ENCODE peak calls at places on chromosomes 7 and 10, in eight cellular contexts. One of them, this sample, is unnamed.

GRCh38 chr10:46544989-46545791 is 11.3 kb downstream of the GPRIN2 start:
- DNase-seq in stimulated activated CD4-positive, alpha-beta T cell treated with anti-CD3 and anti-CD28 coated beads, Interleukin-1b, Interleukin-23, amount 100 ng/mL, for 4 hours: no peak
- DNase-seq in endothelial cell: no peak
- DNase-seq in NCI-H1092 treated with DMSO at 0.1 percent for 48 hours: no peak
- DNase-seq in AG10803: peak
- DNase-seq in H4: peak
- DNase-seq in RPMI8226: peak
- DNase-seq in coronary artery: peak
- DNase-seq in this sample: no peak

GRCh38 chr10:69761320-69761719 is 40.4 kb upstream of the COL13A1 start:
- DNase-seq in stimulated activated CD4-positive, alpha-beta T cell treated with anti-CD3 and anti-CD28 coated beads, Interleukin-1b, Interleukin-23, amount 100 ng/mL, for 4 hours: no peak
- DNase-seq in NCI-H1092 treated with DMSO at 0.1 percent for 48 hours: no peak
- DNase-seq in H4: no peak
- DNase-seq in AG10803: no peak
- DNase-seq in RPMI8226: no peak
- DNase-seq in endothelial cell: no peak
- DNase-seq in coronary artery: no peak
- DNase-seq in this sample: no peak

GRCh38 chr10:132144086-132144485 is 42.7 kb upstream of the DPYSL4 start:
- DNase-seq in NCI-H1092 treated with DMSO at 0.1 percent for 48 hours: no peak
- DNase-seq in RPMI8226: no peak
- DNase-seq in stimulated activated CD4-positive, alpha-beta T cell treated with anti-CD3 and anti-CD28 coated beads, Interleukin-1b, Interleukin-23, amount 100 ng/mL, for 4 hours: no peak
- DNase-seq in coronary artery: no peak
- DNase-seq in H4: no peak
- DNase-seq in AG10803: no peak
- DNase-seq in endothelial cell: peak
- DNase-seq in this sample: no peak

GRCh38 chr7:157738064-157738460 is 401.3 kb downstream of the DNAJB6 start:
- DNase-seq in NCI-H1092 treated with DMSO at 0.1 percent for 48 hours: no peak
- DNase-seq in endothelial cell: no peak
- DNase-seq in H4: no peak
- DNase-seq in coronary artery: no peak
- DNase-seq in stimulated activated CD4-positive, alpha-beta T cell treated with anti-CD3 and anti-CD28 coated beads, Interleukin-1b, Interleukin-23, amount 100 ng/mL, for 4 hours: no peak
- DNase-seq in AG10803: no peak
- DNase-seq in RPMI8226: no peak
- DNase-seq in this sample: no peak

GRCh38 chr7:2438775-2439174 is 35.4 kb downstream of the CHST12 start:
- DNase-seq in AG10803: no peak
- DNase-seq in H4: no peak
- DNase-seq in NCI-H1092 treated with DMSO at 0.1 percent for 48 hours: no peak
- DNase-seq in coronary artery: no peak
- DNase-seq in stimulated activated CD4-positive, alpha-beta T cell treated with anti-CD3 and anti-CD28 coated beads, Interleukin-1b, Interleukin-23, amount 100 ng/mL, for 4 hours: no peak
- DNase-seq in endothelial cell: no peak
- DNase-seq in RPMI8226: no peak
- DNase-seq in this sample: no peak

GRCh38 chr7:122750389-122750788 is 47.7 kb upstream of the RNF148 start:
- DNase-seq in stimulated activated CD4-positive, alpha-beta T cell treated with anti-CD3 and anti-CD28 coated beads, Interleukin-1b, Interleukin-23, amount 100 ng/mL, for 4 hours: no peak
- DNase-seq in RPMI8226: no peak
- DNase-seq in AG10803: no peak
- DNase-seq in endothelial cell: no peak
- DNase-seq in NCI-H1092 treated with DMSO at 0.1 percent for 48 hours: no peak
- DNase-seq in coronary artery: no peak
- DNase-seq in H4: no peak
- DNase-seq in this sample: no peak

GRCh38 chr7:95608344-95609173 is 12.2 kb upstream of the PDK4 start:
- DNase-seq in AG10803: peak
- DNase-seq in NCI-H1092 treated with DMSO at 0.1 percent for 48 hours: no peak
- DNase-seq in coronary artery: peak
- DNase-seq in endothelial cell: peak
- DNase-seq in RPMI8226: peak
- DNase-seq in stimulated activated CD4-positive, alpha-beta T cell treated with anti-CD3 and anti-CD28 coated beads, Interleukin-1b, Interleukin-23, amount 100 ng/mL, for 4 hours: no peak
- DNase-seq in H4: peak
- DNase-seq in this sample: peak

GRCh38 chr7:77687747-77688144 is 8.5 kb upstream of the RSBN1L start:
- DNase-seq in stimulated activated CD4-positive, alpha-beta T cell treated with anti-CD3 and anti-CD28 coated beads, Interleukin-1b, Interleukin-23, amount 100 ng/mL, for 4 hours: no peak
- DNase-seq in coronary artery: no peak
- DNase-seq in NCI-H1092 treated with DMSO at 0.1 percent for 48 hours: no peak
- DNase-seq in RPMI8226: no peak
- DNase-seq in AG10803: no peak
- DNase-seq in endothelial cell: no peak
- DNase-seq in H4: no peak
- DNase-seq in this sample: no peak

GRCh38 chr7:96729795-96730194 is 20.1 kb upstream of the SEM1 start:
- DNase-seq in coronary artery: no peak
- DNase-seq in AG10803: no peak
- DNase-seq in RPMI8226: no peak
- DNase-seq in endothelial cell: no peak
- DNase-seq in NCI-H1092 treated with DMSO at 0.1 percent for 48 hours: no peak
- DNase-seq in stimulated activated CD4-positive, alpha-beta T cell treated with anti-CD3 and anti-CD28 coated beads, Interleukin-1b, Interleukin-23, amount 100 ng/mL, for 4 hours: no peak
- DNase-seq in H4: no peak
- DNase-seq in this sample: no peak

GRCh38 chr7:29968683-29969457 is 20.7 kb downstream of the SCRN1 start:
- DNase-seq in stimulated activated CD4-positive, alpha-beta T cell treated with anti-CD3 and anti-CD28 coated beads, Interleukin-1b, Interleukin-23, amount 100 ng/mL, for 4 hours: no peak
- DNase-seq in coronary artery: no peak
- DNase-seq in NCI-H1092 treated with DMSO at 0.1 percent for 48 hours: no peak
- DNase-seq in AG10803: peak
- DNase-seq in H4: peak
- DNase-seq in RPMI8226: no peak
- DNase-seq in endothelial cell: no peak
- DNase-seq in this sample: no peak

GRCh38 chr7:127447326-127447945 is 54.9 kb upstream of the ZNF800 start:
- DNase-seq in H4: peak
- DNase-seq in endothelial cell: peak
- DNase-seq in RPMI8226: peak
- DNase-seq in AG10803: peak
- DNase-seq in coronary artery: no peak
- DNase-seq in stimulated activated CD4-positive, alpha-beta T cell treated with anti-CD3 and anti-CD28 coated beads, Interleukin-1b, Interleukin-23, amount 100 ng/mL, for 4 hours: peak
- DNase-seq in NCI-H1092 treated with DMSO at 0.1 percent for 48 hours: peak
- DNase-seq in this sample: peak

This sample was measured in KG1.